ENCODE peak calls at places on chromosomes 11 and 22, in six cellular contexts. P is GM23248, A is HCT116, X is neural progenitor cell, G is SK-N-SH, C is PC-3. D is an unnamed sample.

GRCh38 chr22:49026476-49027121 is 801.1 kb downstream of the BRD1 start:
- DNase-seq in X (peak), P (no peak), G (peak), C (no peak), A (no peak), D (no peak)

GRCh38 chr11:11701070-11701469 is 79.3 kb upstream of the GALNT18 start:
- DNase-seq in G (no peak), C (peak), A (peak), P (peak), X (no peak), D (no peak)

GRCh38 chr22:31344369-31345330 is 1.5 kb downstream of the PATZ1 start:
- DNase-seq in X (peak), A (no peak), P (peak), C (peak), G (peak), D (no peak)

GRCh38 chr11:11218287-11218986 is 134.6 kb downstream of the CSNK2A3 start:
- DNase-seq in C (peak), P (no peak), G (no peak), A (no peak), X (no peak), D (peak)

GRCh38 chr11:17379383-17380180 is 8.9 kb downstream of the KCNJ11 start:
- DNase-seq in P (no peak), C (no peak), X (no peak), A (no peak), G (no peak), D (no peak)

GRCh38 chr11:2808850-2809847 is 76.4 kb downstream of the CDKN1C start:
- DNase-seq in G (no peak), P (no peak), C (no peak), A (no peak), X (no peak), D (no peak)

GRCh38 chr11:58675344-58676155 is 53.1 kb downstream of the CNTF start:
- DNase-seq in X (peak), A (peak), G (peak), C (peak), P (peak), D (peak)

GRCh38 chr11:65355013-65355775 is 643 bp downstream of the TIGD3 start:
- DNase-seq in X (peak), G (peak), P (no peak), A (no peak), C (peak), D (peak)

GRCh38 chr11:132220464-132220863 is 850.0 kb downstream of the NTM start:
- DNase-seq in P (peak), G (no peak), A (no peak), X (no peak), C (no peak), D (no peak)

GRCh38 chr11:69497221-69497787 is 15.8 kb downstream of the LINC01488 start:
- DNase-seq in G (no peak), P (peak), X (peak), C (peak), A (peak), D (no peak)

GRCh38 chr11:91489989-91490388 is 734.6 kb upstream of the FAT3 start:
- DNase-seq in P (no peak), A (no peak), C (no peak), X (peak), G (no peak), D (no peak)

GRCh38 chr22:32482708-32483107 is 8.1 kb downstream of the FBXO7 start:
- DNase-seq in C (peak), A (no peak), X (no peak), G (no peak), P (peak), D (no peak)

GRCh38 chr11:68641880-68642279 is 42.5 kb upstream of the GAL start:
- DNase-seq in P (no peak), X (no peak), G (peak), A (no peak), C (no peak), D (no peak)

GRCh38 chr22:25062378-25063095 is 110.0 kb downstream of the KIAA1671 start:
- DNase-seq in A (no peak), G (peak), X (no peak), C (no peak), P (no peak), D (no peak)

GRCh38 chr11:8080674-8081590 is at the start of gene TUB:
- DNase-seq in X (peak), P (peak), A (no peak), C (no peak), G (peak), D (no peak)

GRCh38 chr11:133541331-133542095 is 9.2 kb upstream of the OPCML start:
- DNase-seq in G (no peak), P (no peak), X (peak), C (no peak), A (no peak), D (no peak)

GRCh38 chr11:61917357-61918109 is at the start of gene RAB3IL1:
- DNase-seq in G (peak), X (peak), C (peak), A (no peak), P (peak), D (no peak)

GRCh38 chr11:112216591-112217105 is 9.6 kb upstream of the PTS start:
- DNase-seq in G (no peak), X (no peak), A (no peak), P (peak), C (peak), D (no peak)

GRCh38 chr22:29149841-29150555 is 55.7 kb upstream of the EMID1 start:
- DNase-seq in A (no peak), P (no peak), C (no peak), X (peak), G (no peak), D (no peak)

GRCh38 chr11:114262681-114263509 is 33.3 kb upstream of the NNMT start:
- DNase-seq in P (peak), X (peak), A (peak), C (peak), G (peak), D (peak)

GRCh38 chr11:132718711-132719641 is 813.3 kb downstream of the OPCML start:
- DNase-seq in C (no peak), X (no peak), P (peak), A (no peak), G (no peak), D (peak)

GRCh38 chr11:15768321-15768720 is 588.0 kb downstream of the SOX6 start:
- DNase-seq in X (no peak), C (no peak), P (no peak), G (no peak), A (no peak), D (no peak)

GRCh38 chr22:46001426-46002106 is 24.6 kb upstream of the WNT7B start:
- DNase-seq in X (no peak), G (no peak), C (no peak), P (no peak), A (no peak), D (no peak)

GRCh38 chr11:69000831-69001245 is 12.2 kb downstream of the MRGPRF start:
- DNase-seq in X (no peak), C (peak), A (peak), G (peak), P (peak), D (no peak)

GRCh38 chr11:77002776-77003175 is 31.4 kb upstream of the B3GNT6 start:
- DNase-seq in A (no peak), C (no peak), X (no peak), P (no peak), G (no peak), D (no peak)

GRCh38 chr11:108871152-108871551 is 206.3 kb downstream of the DDX10 start:
- DNase-seq in C (peak), P (peak), X (peak), G (peak), A (no peak), D (peak)

GRCh38 chr11:120024046-120024445 is 113.9 kb downstream of the TRIM29 start:
- DNase-seq in G (no peak), A (no peak), X (peak), C (no peak), P (no peak), D (no peak)

DNA sequence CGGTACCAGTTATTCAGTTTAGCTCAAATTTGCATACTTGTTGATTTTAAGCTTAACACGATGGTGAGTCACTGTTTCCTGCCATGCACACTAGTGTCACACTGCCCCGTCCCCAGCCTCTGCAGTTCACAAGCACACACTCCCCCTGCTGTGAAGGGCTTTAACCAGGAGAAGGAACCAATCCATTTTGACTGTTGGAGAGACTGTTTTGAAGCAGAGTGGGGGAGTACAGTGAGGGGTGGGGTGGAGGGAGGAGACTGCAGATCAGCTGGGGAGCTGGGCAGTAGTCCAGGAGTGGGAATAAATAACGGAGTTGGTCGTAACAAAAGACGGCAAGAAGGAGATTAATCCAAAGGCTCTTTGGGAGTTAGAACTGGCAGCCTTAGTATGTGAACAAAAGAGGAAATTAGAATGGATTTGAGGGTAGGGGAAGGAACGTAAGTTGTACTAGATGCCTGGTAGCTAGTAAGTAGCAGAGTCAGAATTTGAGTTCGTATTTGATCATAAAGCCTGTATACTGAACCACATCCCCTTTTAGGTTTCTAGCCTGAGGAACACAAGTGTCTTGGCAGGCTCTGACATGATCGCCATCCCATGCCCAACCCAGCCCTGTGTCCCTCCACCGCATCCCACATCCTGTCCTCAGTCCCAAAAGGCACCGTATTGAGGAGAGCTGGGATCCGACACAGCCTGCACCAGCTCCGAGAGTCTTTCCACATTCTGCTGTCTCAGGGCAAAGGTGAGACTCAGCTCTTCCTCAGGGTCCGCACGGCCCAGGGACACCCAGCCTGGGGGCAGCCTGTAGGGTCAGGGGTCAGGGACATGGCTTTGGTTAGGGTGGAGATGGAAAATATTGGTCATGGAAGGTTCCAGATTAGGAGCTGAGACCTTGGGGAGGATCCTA is 853 bp downstream of the TPP1 start:
- DNase-seq in C (peak), X (no peak), A (no peak), P (peak), G (no peak), D (no peak)
- TF ChIP-seq EZH2phosphoT487 in C (no peak), X (no peak), A (no peak), P (no peak), G (no peak), D (no peak)

DNA sequence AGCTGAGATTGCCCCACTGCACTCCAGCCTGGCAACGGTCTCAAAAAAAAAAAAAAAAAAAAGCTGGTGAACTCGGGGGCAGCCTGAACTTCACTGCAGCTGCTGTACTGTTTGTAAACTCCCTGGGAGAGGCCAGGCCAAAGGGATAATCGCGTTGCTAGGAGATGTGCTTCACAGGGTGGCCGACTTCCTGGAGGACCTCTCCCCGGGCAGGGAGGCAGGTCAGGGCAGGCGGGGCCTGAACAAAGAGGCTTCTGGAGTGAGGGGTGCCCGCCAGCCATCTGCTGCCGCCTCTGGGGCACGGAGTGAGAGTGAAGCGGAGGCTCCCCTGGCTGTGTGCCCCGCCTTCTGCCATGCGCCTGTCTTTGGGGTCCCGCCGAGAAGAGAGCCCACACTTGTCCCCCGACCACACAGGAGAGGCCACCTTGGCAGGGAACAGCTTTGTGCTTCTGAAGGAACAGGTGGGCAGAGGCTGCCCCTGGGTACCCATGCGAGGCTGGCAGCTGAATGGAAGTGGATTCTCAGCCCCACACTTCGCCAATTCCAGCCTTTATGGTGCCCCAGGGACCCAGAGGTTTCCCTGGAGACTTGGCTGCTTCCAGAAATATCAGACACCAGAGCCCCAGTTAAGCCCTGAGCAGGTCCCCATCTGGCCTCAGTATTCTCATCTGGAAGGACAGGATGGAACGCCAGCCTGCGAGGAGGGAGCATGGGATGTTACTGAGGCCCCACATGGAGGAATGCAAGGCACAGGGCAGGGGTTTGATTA is 29.6 kb downstream of the TMEM184B start:
- DNase-seq in X (peak), G (no peak), C (no peak), P (no peak), A (no peak), D (no peak)
- H3K9ac ChIP-seq in X (no peak), G (no peak), C (no peak), P (no peak), A (no peak), D (peak)

GRCh38 chr11:70744396-70745185 is 346.3 kb downstream of the CTTN start:
- DNase-seq in X (no peak), G (no peak), P (no peak), A (no peak), C (no peak), D (no peak)
- TF ChIP-seq EZH2phosphoT487 in X (no peak), G (no peak), P (no peak), A (no peak), C (no peak), D (no peak)

DNA sequence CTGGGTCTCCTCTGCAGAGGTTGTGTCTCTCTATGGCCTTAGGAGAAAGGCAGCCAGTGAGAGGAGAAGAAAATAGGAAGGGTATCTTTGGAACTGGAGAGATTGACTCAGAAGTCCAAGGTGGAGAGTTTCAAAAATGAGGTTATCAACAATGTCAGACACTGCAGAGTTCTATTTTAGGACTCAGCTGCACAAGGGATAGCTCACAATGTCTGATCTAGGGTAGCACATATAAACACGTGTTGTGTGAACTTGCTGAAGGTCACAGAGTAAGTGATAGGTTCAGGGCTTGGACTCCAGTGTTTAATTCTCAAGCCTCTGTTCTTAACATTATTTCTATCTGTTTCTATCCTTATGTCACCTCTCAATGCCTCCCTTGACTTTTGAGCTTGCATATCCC is 305.0 kb upstream of the LARGE1 start:
- DNase-seq in X (no peak), C (no peak), A (no peak), G (no peak), P (no peak), D (no peak)
- H3K9ac ChIP-seq in X (no peak), C (no peak), A (no peak), G (no peak), P (no peak), D (no peak)

GRCh38 chr22:47175151-47175760 is 412.8 kb downstream of the TBC1D22A start:
- DNase-seq in P (peak), G (no peak), C (no peak), X (no peak), A (no peak), D (no peak)

GRCh38 chr22:47177334-47177815 is 414.9 kb downstream of the TBC1D22A start:
- DNase-seq in C (no peak), X (no peak), P (no peak), A (no peak), G (no peak), D (no peak)

GRCh38 chr22:47176573-47177333 is 414.3 kb downstream of the TBC1D22A start:
- DNase-seq in G (no peak), C (no peak), X (no peak), P (no peak), A (no peak), D (no peak)

GRCh38 chr22:47174671-47175111 is 412.2 kb downstream of the TBC1D22A start:
- DNase-seq in P (no peak), X (no peak), A (no peak), C (no peak), G (no peak), D (no peak)

GRCh38 chr22:47175761-47176359 is 413.4 kb downstream of the TBC1D22A start:
- DNase-seq in A (no peak), C (no peak), X (no peak), G (no peak), P (no peak), D (no peak)
- TF ChIP-seq EZH2phosphoT487 in A (no peak), C (no peak), X (no peak), G (no peak), P (no peak), D (no peak)

DNA sequence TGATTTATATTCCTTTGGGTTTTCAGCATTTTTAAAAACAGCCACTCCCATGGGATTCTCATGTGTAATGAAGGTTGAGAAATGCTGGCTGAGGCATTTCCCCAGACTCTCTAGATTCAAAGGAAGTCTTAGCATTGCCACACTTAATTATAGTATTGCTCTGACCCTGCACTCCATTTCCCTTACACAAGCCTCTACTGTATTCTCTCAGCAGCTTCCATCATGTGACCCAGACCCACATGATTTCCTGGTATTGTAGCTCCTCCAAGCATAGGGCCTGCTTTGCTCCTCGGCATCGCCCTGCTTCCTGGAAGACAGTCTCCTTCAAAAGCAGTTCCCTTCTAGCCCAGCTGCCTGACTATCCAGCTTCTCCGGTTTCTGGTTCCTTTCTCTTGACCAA is 261.5 kb downstream of the LARGE1 start:
- DNase-seq in G (no peak), X (no peak), C (no peak), A (no peak), P (peak), D (no peak)
- H3K9ac ChIP-seq in G (no peak), X (no peak), C (no peak), A (no peak), P (peak), D (no peak)

D was measured in MM.1S.